ENCODE peak calls at places on chromosomes 12 and 14, in eight cellular contexts. One of them, this sample, is unnamed.

GRCh38 chr12:131644481-131644880 is 66.4 kb upstream of the SFSWAP start:
- DNase-seq in body of pancreas: no peak
- DNase-seq in Panc1: no peak
- DNase-seq in posterior cingulate gyrus: no peak
- DNase-seq in IMR-90: no peak
- DNase-seq in astrocyte of the spinal cord: no peak
- DNase-seq in EH: no peak
- DNase-seq in H7: peak
- DNase-seq in this sample: no peak

GRCh38 chr14:104387000-104387384 is 192.6 kb upstream of the C14orf180 start:
- DNase-seq in EH: no peak
- DNase-seq in posterior cingulate gyrus: no peak
- DNase-seq in body of pancreas: no peak
- DNase-seq in IMR-90: no peak
- DNase-seq in Panc1: no peak
- DNase-seq in H7: peak
- DNase-seq in astrocyte of the spinal cord: no peak
- DNase-seq in this sample: no peak

GRCh38 chr14:42490536-42490935 is 883.9 kb downstream of the LRFN5 start:
- DNase-seq in EH: no peak
- DNase-seq in H7: no peak
- DNase-seq in IMR-90: peak
- DNase-seq in astrocyte of the spinal cord: peak
- DNase-seq in posterior cingulate gyrus: no peak
- DNase-seq in Panc1: no peak
- DNase-seq in body of pancreas: no peak
- DNase-seq in this sample: no peak

GRCh38 chr12:6960291-6961277 is 9.4 kb downstream of the PTPN6 start:
- DNase-seq in H7: peak
- DNase-seq in astrocyte of the spinal cord: peak
- DNase-seq in Panc1: no peak
- DNase-seq in IMR-90: peak
- DNase-seq in posterior cingulate gyrus: no peak
- DNase-seq in EH: peak
- DNase-seq in body of pancreas: no peak
- DNase-seq in this sample: no peak

GRCh38 chr14:99755068-99755405 is 38.2 kb upstream of the EML1 start:
- DNase-seq in IMR-90: no peak
- DNase-seq in posterior cingulate gyrus: no peak
- DNase-seq in H7: peak
- DNase-seq in EH: no peak
- DNase-seq in Panc1: no peak
- DNase-seq in body of pancreas: no peak
- DNase-seq in astrocyte of the spinal cord: no peak
- DNase-seq in this sample: no peak

GRCh38 chr14:61103541-61104339 is 122.7 kb downstream of the SLC38A6 start:
- DNase-seq in Panc1: peak
- DNase-seq in posterior cingulate gyrus: no peak
- DNase-seq in IMR-90: peak
- DNase-seq in EH: peak
- DNase-seq in H7: peak
- DNase-seq in astrocyte of the spinal cord: peak
- DNase-seq in body of pancreas: peak
- DNase-seq in this sample: peak

GRCh38 chr14:99261916-99262787 is 9.8 kb downstream of the BCL11B start:
- DNase-seq in posterior cingulate gyrus: no peak
- DNase-seq in astrocyte of the spinal cord: no peak
- DNase-seq in EH: no peak
- DNase-seq in Panc1: no peak
- DNase-seq in H7: no peak
- DNase-seq in body of pancreas: no peak
- DNase-seq in IMR-90: no peak
- DNase-seq in this sample: no peak

GRCh38 chr12:94623161-94623920 is 27.0 kb downstream of the TMCC3 start:
- DNase-seq in body of pancreas: no peak
- DNase-seq in EH: no peak
- DNase-seq in H7: no peak
- DNase-seq in IMR-90: no peak
- DNase-seq in astrocyte of the spinal cord: no peak
- DNase-seq in posterior cingulate gyrus: no peak
- DNase-seq in Panc1: no peak
- DNase-seq in this sample: no peak

GRCh38 chr14:90274808-90275454 is 18.6 kb downstream of the PSMC1 start:
- DNase-seq in body of pancreas: no peak
- DNase-seq in H7: no peak
- DNase-seq in posterior cingulate gyrus: no peak
- DNase-seq in EH: peak
- DNase-seq in IMR-90: peak
- DNase-seq in Panc1: no peak
- DNase-seq in astrocyte of the spinal cord: peak
- DNase-seq in this sample: no peak

GRCh38 chr12:123671876-123672275 is 963 bp downstream of the TCTN2 start:
- DNase-seq in H7: no peak
- DNase-seq in posterior cingulate gyrus: no peak
- DNase-seq in IMR-90: peak
- DNase-seq in body of pancreas: no peak
- DNase-seq in astrocyte of the spinal cord: peak
- DNase-seq in Panc1: no peak
- DNase-seq in EH: peak
- DNase-seq in this sample: no peak

GRCh38 chr14:96090441-96091148 is 51.4 kb downstream of the C14orf132 start:
- DNase-seq in Panc1: no peak
- DNase-seq in IMR-90: peak
- DNase-seq in H7: peak
- DNase-seq in body of pancreas: peak
- DNase-seq in astrocyte of the spinal cord: peak
- DNase-seq in EH: peak
- DNase-seq in posterior cingulate gyrus: peak
- DNase-seq in this sample: no peak

GRCh38 chr12:117603316-117604113 is 242.1 kb upstream of the NOS1 start:
- DNase-seq in EH: no peak
- DNase-seq in astrocyte of the spinal cord: no peak
- DNase-seq in body of pancreas: no peak
- DNase-seq in IMR-90: no peak
- DNase-seq in Panc1: no peak
- DNase-seq in posterior cingulate gyrus: no peak
- DNase-seq in H7: no peak
- DNase-seq in this sample: no peak